ENCODE peak calls at places on chromosomes 3 and 15, in eight cellular contexts. One of them, this sample, is unnamed.

GRCh38 chr3:14598143-14598569 is 53.4 kb upstream of the CCDC174 start:
- DNase-seq in activated T-cell treated with anti-CD3 and anti-CD28 coated beads for 4 hours: peak
- DNase-seq in lung microvascular endothelial cell: peak
- DNase-seq in activated T-helper 1 cell treated with anti-CD3 and anti-CD28 coated beads, Interleukin-2, amount 50 U/mL, for 16 hours: peak
- DNase-seq in tibial artery: peak
- DNase-seq in neural crest cell: peak
- DNase-seq in IMR-90: peak
- DNase-seq in NB4: peak
- DNase-seq in this sample: no peak

GRCh38 chr3:27487383-27487782 is 3.2 kb upstream of the SLC4A7 start:
- DNase-seq in activated T-cell treated with anti-CD3 and anti-CD28 coated beads for 4 hours: no peak
- DNase-seq in lung microvascular endothelial cell: no peak
- DNase-seq in activated T-helper 1 cell treated with anti-CD3 and anti-CD28 coated beads, Interleukin-2, amount 50 U/mL, for 16 hours: no peak
- DNase-seq in tibial artery: no peak
- DNase-seq in neural crest cell: no peak
- DNase-seq in IMR-90: peak
- DNase-seq in NB4: no peak
- DNase-seq in this sample: no peak

GRCh38 chr3:134189848-134190247 is 60.8 kb downstream of the RYK start:
- DNase-seq in activated T-cell treated with anti-CD3 and anti-CD28 coated beads for 4 hours: no peak
- DNase-seq in lung microvascular endothelial cell: no peak
- DNase-seq in activated T-helper 1 cell treated with anti-CD3 and anti-CD28 coated beads, Interleukin-2, amount 50 U/mL, for 16 hours: no peak
- DNase-seq in tibial artery: no peak
- DNase-seq in neural crest cell: no peak
- DNase-seq in IMR-90: peak
- DNase-seq in NB4: no peak
- DNase-seq in this sample: no peak

GRCh38 chr3:133944181-133944580 is 48.5 kb upstream of the RAB6B start:
- DNase-seq in activated T-cell treated with anti-CD3 and anti-CD28 coated beads for 4 hours: no peak
- DNase-seq in lung microvascular endothelial cell: peak
- DNase-seq in activated T-helper 1 cell treated with anti-CD3 and anti-CD28 coated beads, Interleukin-2, amount 50 U/mL, for 16 hours: no peak
- DNase-seq in tibial artery: peak
- DNase-seq in neural crest cell: no peak
- DNase-seq in IMR-90: peak
- DNase-seq in NB4: peak
- DNase-seq in this sample: no peak

GRCh38 chr3:13507791-13508339 is 27.8 kb downstream of the HDAC11 start:
- DNase-seq in activated T-cell treated with anti-CD3 and anti-CD28 coated beads for 4 hours: no peak
- DNase-seq in lung microvascular endothelial cell: peak
- DNase-seq in activated T-helper 1 cell treated with anti-CD3 and anti-CD28 coated beads, Interleukin-2, amount 50 U/mL, for 16 hours: no peak
- DNase-seq in tibial artery: peak
- DNase-seq in neural crest cell: no peak
- DNase-seq in IMR-90: peak
- DNase-seq in NB4: no peak
- DNase-seq in this sample: no peak

GRCh38 chr15:57647071-57647790 is 55.5 kb downstream of the MYZAP start:
- DNase-seq in activated T-cell treated with anti-CD3 and anti-CD28 coated beads for 4 hours: no peak
- DNase-seq in lung microvascular endothelial cell: peak
- DNase-seq in activated T-helper 1 cell treated with anti-CD3 and anti-CD28 coated beads, Interleukin-2, amount 50 U/mL, for 16 hours: no peak
- DNase-seq in tibial artery: no peak
- DNase-seq in neural crest cell: no peak
- DNase-seq in IMR-90: no peak
- DNase-seq in NB4: no peak
- DNase-seq in this sample: no peak

GRCh38 chr3:29275309-29275708 is 5.6 kb upstream of the RBMS3 start:
- DNase-seq in activated T-cell treated with anti-CD3 and anti-CD28 coated beads for 4 hours: no peak
- DNase-seq in lung microvascular endothelial cell: no peak
- DNase-seq in activated T-helper 1 cell treated with anti-CD3 and anti-CD28 coated beads, Interleukin-2, amount 50 U/mL, for 16 hours: no peak
- DNase-seq in tibial artery: no peak
- DNase-seq in neural crest cell: no peak
- DNase-seq in IMR-90: peak
- DNase-seq in NB4: no peak
- DNase-seq in this sample: no peak

GRCh38 chr3:146594843-146595482 is 10.2 kb downstream of the PLSCR5 start:
- DNase-seq in activated T-cell treated with anti-CD3 and anti-CD28 coated beads for 4 hours: no peak
- DNase-seq in lung microvascular endothelial cell: peak
- DNase-seq in activated T-helper 1 cell treated with anti-CD3 and anti-CD28 coated beads, Interleukin-2, amount 50 U/mL, for 16 hours: no peak
- DNase-seq in tibial artery: no peak
- DNase-seq in neural crest cell: no peak
- DNase-seq in IMR-90: peak
- DNase-seq in NB4: peak
- DNase-seq in this sample: no peak

GRCh38 chr3:177760803-177761202 is 563.5 kb upstream of the TBL1XR1 start:
- DNase-seq in activated T-cell treated with anti-CD3 and anti-CD28 coated beads for 4 hours: no peak
- DNase-seq in lung microvascular endothelial cell: no peak
- DNase-seq in activated T-helper 1 cell treated with anti-CD3 and anti-CD28 coated beads, Interleukin-2, amount 50 U/mL, for 16 hours: no peak
- DNase-seq in tibial artery: no peak
- DNase-seq in neural crest cell: no peak
- DNase-seq in IMR-90: peak
- DNase-seq in NB4: no peak
- DNase-seq in this sample: no peak

GRCh38 chr3:185409957-185410356 is 47.0 kb downstream of the MAP3K13 start:
- DNase-seq in activated T-cell treated with anti-CD3 and anti-CD28 coated beads for 4 hours: no peak
- DNase-seq in lung microvascular endothelial cell: no peak
- DNase-seq in activated T-helper 1 cell treated with anti-CD3 and anti-CD28 coated beads, Interleukin-2, amount 50 U/mL, for 16 hours: no peak
- DNase-seq in tibial artery: no peak
- DNase-seq in neural crest cell: no peak
- DNase-seq in IMR-90: no peak
- DNase-seq in NB4: peak
- DNase-seq in this sample: no peak

GRCh38 chr15:41258706-41259471 is 27.8 kb downstream of the CHP1 start:
- DNase-seq in activated T-cell treated with anti-CD3 and anti-CD28 coated beads for 4 hours: no peak
- DNase-seq in lung microvascular endothelial cell: no peak
- DNase-seq in activated T-helper 1 cell treated with anti-CD3 and anti-CD28 coated beads, Interleukin-2, amount 50 U/mL, for 16 hours: no peak
- DNase-seq in tibial artery: no peak
- DNase-seq in neural crest cell: no peak
- DNase-seq in IMR-90: peak
- DNase-seq in NB4: peak
- DNase-seq in this sample: peak

GRCh38 chr3:149388714-149389417 is 11.4 kb upstream of the TM4SF1 start:
- DNase-seq in activated T-cell treated with anti-CD3 and anti-CD28 coated beads for 4 hours: no peak
- DNase-seq in lung microvascular endothelial cell: no peak
- DNase-seq in activated T-helper 1 cell treated with anti-CD3 and anti-CD28 coated beads, Interleukin-2, amount 50 U/mL, for 16 hours: no peak
- DNase-seq in tibial artery: no peak
- DNase-seq in neural crest cell: no peak
- DNase-seq in IMR-90: no peak
- DNase-seq in NB4: no peak
- DNase-seq in this sample: no peak

GRCh38 chr3:168186293-168186983 is 90.7 kb upstream of the GOLIM4 start:
- DNase-seq in activated T-cell treated with anti-CD3 and anti-CD28 coated beads for 4 hours: no peak
- DNase-seq in lung microvascular endothelial cell: no peak
- DNase-seq in activated T-helper 1 cell treated with anti-CD3 and anti-CD28 coated beads, Interleukin-2, amount 50 U/mL, for 16 hours: no peak
- DNase-seq in tibial artery: no peak
- DNase-seq in neural crest cell: no peak
- DNase-seq in IMR-90: peak
- DNase-seq in NB4: no peak
- DNase-seq in this sample: no peak